ENCODE peak calls at places on chromosomes 3 and 15, in six cellular contexts. G is GM13976, X is NCI-H774, M is GDM1, I is frontal cortex, F is GM04504. S is an unnamed sample.

GRCh38 chr3:55923626-55924025 is 436.5 kb upstream of the WNT5A start:
- DNase-seq in I (no peak), X (no peak), G (no peak), M (no peak), F (no peak), S (no peak)

GRCh38 chr3:46860381-46861292 is 2.6 kb downstream of the MYL3 start:
- DNase-seq in F (no peak), M (no peak), G (no peak), X (no peak), I (no peak), S (no peak)

GRCh38 chr3:53495518-53496501 is 1.4 kb downstream of the CACNA1D start:
- DNase-seq in F (no peak), X (no peak), G (peak), I (peak), M (no peak), S (no peak)

GRCh38 chr15:89333011-89333860 is 1.4 kb downstream of the POLG start:
- DNase-seq in X (no peak), M (no peak), F (no peak), G (no peak), I (no peak), S (no peak)

GRCh38 chr15:31607656-31608055 is 281.0 kb downstream of the KLF13 start:
- DNase-seq in G (no peak), X (no peak), M (no peak), I (no peak), F (no peak), S (no peak)

GRCh38 chr15:53482055-53482454 is 277.4 kb downstream of the WDR72 start:
- DNase-seq in X (no peak), G (no peak), F (no peak), M (no peak), I (no peak), S (no peak)

GRCh38 chr3:190323241-190323617 is 983 bp upstream of the CLDN1 start:
- DNase-seq in I (no peak), G (peak), M (no peak), X (no peak), F (no peak), S (no peak)

GRCh38 chr15:88238618-88239430 is 17.7 kb downstream of the NTRK3 start:
- DNase-seq in F (peak), M (no peak), X (no peak), I (no peak), G (no peak), S (no peak)

GRCh38 chr15:82044373-82045178 is 1.2 kb downstream of the MEX3B start:
- DNase-seq in X (no peak), F (peak), I (peak), M (peak), G (peak), S (peak)

GRCh38 chr3:116770815-116771450 is 61.4 kb downstream of the TUSC7 start:
- DNase-seq in F (peak), I (peak), X (peak), G (peak), M (peak), S (peak)

GRCh38 chr15:51672913-51673857 is 8.1 kb upstream of the SCG3 start:
- DNase-seq in X (no peak), F (no peak), M (no peak), G (no peak), I (no peak), S (no peak)

GRCh38 chr15:59543721-59544547 is 67.6 kb upstream of the GCNT3 start:
- DNase-seq in G (peak), I (no peak), F (no peak), M (peak), X (no peak), S (no peak)

GRCh38 chr3:189975376-189975990 is 145.2 kb downstream of the P3H2 start:
- DNase-seq in M (no peak), I (no peak), G (no peak), F (no peak), X (no peak), S (no peak)

GRCh38 chr3:164179110-164179774 is 899.1 kb downstream of the SI start:
- DNase-seq in G (no peak), X (no peak), M (no peak), F (no peak), I (no peak), S (no peak)

GRCh38 chr3:9862391-9863235 is 17.4 kb downstream of the CIDEC start:
- DNase-seq in F (no peak), G (peak), I (peak), X (peak), M (no peak), S (no peak)

GRCh38 chr15:92205255-92205739 is 188.4 kb upstream of the ST8SIA2 start:
- DNase-seq in F (no peak), M (no peak), I (no peak), X (no peak), G (no peak), S (peak)

GRCh38 chr3:108089544-108089943 is 1.3 kb downstream of the CD47 start:
- DNase-seq in F (no peak), I (no peak), G (no peak), X (no peak), M (no peak), S (no peak)

GRCh38 chr3:73391984-73392383 is 232.8 kb downstream of the PDZRN3 start:
- DNase-seq in X (no peak), F (no peak), I (no peak), G (no peak), M (no peak), S (no peak)

GRCh38 chr3:43257850-43258249 is 28.5 kb upstream of the SNRK start:
- DNase-seq in I (no peak), M (no peak), G (no peak), F (no peak), X (no peak), S (no peak)

GRCh38 chr3:188899887-188900286 is 271.9 kb upstream of the TPRG1 start:
- DNase-seq in X (peak), I (no peak), G (no peak), M (no peak), F (no peak), S (no peak)

GRCh38 chr15:56758770-56759449 is 25.6 kb upstream of the ZNF280D start:
- DNase-seq in M (no peak), G (no peak), F (peak), X (no peak), I (no peak), S (no peak)

GRCh38 chr15:92667291-92667904 is 11.8 kb upstream of the FAM174B start:
- DNase-seq in X (peak), F (no peak), M (no peak), G (no peak), I (no peak), S (no peak)

GRCh38 chr15:63010386-63010785 is 32.2 kb upstream of the TPM1 start:
- DNase-seq in I (no peak), M (no peak), X (no peak), G (no peak), F (no peak), S (no peak)

GRCh38 chr3:133926736-133927542 is 31.3 kb upstream of the RAB6B start:
- DNase-seq in G (peak), I (no peak), M (no peak), F (no peak), X (no peak), S (no peak)

GRCh38 chr15:36066757-36067156 is 512.7 kb upstream of the CDIN1 start:
- DNase-seq in I (no peak), G (no peak), M (no peak), F (no peak), X (no peak), S (no peak)

S was measured in C1 segment of cervical spinal cord.